ENCODE peak calls at places on chromosomes 5 and 9, in six cellular contexts. Y is cardiac muscle cell, D is right lobe of liver, X is tibial nerve, C is cardiac fibroblast, L is PC-9. U is an unnamed sample.

GRCh38 chr5:395156-395920 is 47.6 kb upstream of the EXOC3 start:
- DNase-seq in Y (no peak), L (peak), X (no peak), C (peak), D (no peak), U (no peak)

GRCh38 chr5:23303433-23303832 is 204.0 kb upstream of the PRDM9 start:
- DNase-seq in X (no peak), C (no peak), Y (no peak), L (no peak), D (no peak), U (no peak)

GRCh38 chr5:67221487-67222242 is 25.1 kb upstream of the CD180 start:
- DNase-seq in C (no peak), Y (peak), L (no peak), D (no peak), X (peak), U (no peak)

GRCh38 chr9:79489241-79490000 is 82.3 kb upstream of the TLE4 start:
- DNase-seq in C (peak), Y (no peak), L (no peak), X (peak), D (no peak), U (no peak)

GRCh38 chr5:145718956-145719355 is 116.2 kb downstream of the PRELID2 start:
- DNase-seq in Y (peak), D (no peak), L (no peak), C (peak), X (no peak), U (no peak)

GRCh38 chr5:95375591-95375990 is 15.6 kb upstream of the FAM81B start:
- DNase-seq in X (no peak), L (no peak), D (no peak), Y (no peak), C (no peak), U (no peak)

GRCh38 chr9:94812343-94812742 is 85.8 kb downstream of the AOPEP start:
- DNase-seq in D (no peak), X (no peak), L (peak), Y (no peak), C (peak), U (no peak)

GRCh38 chr9:31582561-31582960 is 801.9 kb upstream of the ACO1 start:
- DNase-seq in L (no peak), X (no peak), Y (no peak), D (no peak), C (no peak), U (no peak)

GRCh38 chr5:1021136-1021968 is 12.8 kb downstream of the NKD2 start:
- DNase-seq in D (peak), X (no peak), L (peak), C (no peak), Y (peak), U (no peak)

GRCh38 chr5:114838937-114839336 is 330.8 kb downstream of the TRIM36 start:
- DNase-seq in X (no peak), D (no peak), L (no peak), Y (no peak), C (no peak), U (no peak)

GRCh38 chr5:137398175-137398574 is 101.0 kb downstream of the SPOCK1 start:
- DNase-seq in L (no peak), X (no peak), D (no peak), C (no peak), Y (no peak), U (no peak)

GRCh38 chr9:129379181-129379836 is 201.2 kb upstream of the IER5L start:
- DNase-seq in Y (no peak), C (no peak), L (no peak), D (no peak), X (no peak), U (no peak)

GRCh38 chr5:59661306-59661705 is 232.2 kb downstream of the PDE4D start:
- DNase-seq in C (no peak), D (no peak), X (no peak), Y (no peak), L (no peak), U (no peak)

GRCh38 chr5:133899506-133899905 is 68.9 kb downstream of the C5orf15 start:
- DNase-seq in L (no peak), D (no peak), X (no peak), Y (no peak), C (no peak), U (no peak)

GRCh38 chr5:15008476-15008875 is 136.9 kb upstream of the ANKH start:
- DNase-seq in X (peak), Y (no peak), C (peak), D (peak), L (peak), U (peak)

GRCh38 chr5:108251350-108251749 is 130.5 kb downstream of the FBXL17 start:
- DNase-seq in Y (no peak), X (peak), C (peak), D (no peak), L (no peak), U (no peak)

GRCh38 chr5:13660072-13660471 is 284.4 kb downstream of the DNAH5 start:
- DNase-seq in Y (no peak), X (no peak), D (no peak), C (no peak), L (no peak), U (no peak)

DNA sequence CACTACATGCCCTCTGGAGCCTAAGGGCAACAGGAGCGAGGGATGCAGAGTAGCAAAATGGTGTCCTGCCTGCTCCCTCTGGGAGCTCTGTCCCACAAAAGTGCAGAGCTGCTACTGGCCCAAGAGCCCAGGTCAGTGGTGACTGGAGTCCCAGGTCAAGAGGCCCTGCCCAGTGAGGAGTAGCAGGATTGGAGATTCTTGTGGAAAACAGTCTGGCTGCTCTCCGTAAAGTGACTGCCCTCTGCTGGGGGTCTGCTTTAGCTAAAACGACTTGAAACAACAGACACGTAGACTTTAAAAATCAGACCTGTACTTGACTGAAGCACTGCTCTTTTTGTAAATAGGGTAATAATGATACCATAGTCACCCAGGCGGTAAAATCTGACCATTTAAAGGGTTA is 917.0 kb downstream of the MAT2B start:
- DNase-seq in X (no peak), D (no peak), Y (peak), C (peak), L (no peak), U (no peak)
- TF ChIP-seq CTCF in X (no peak), D (no peak), Y (peak), C (peak), L (peak), U (no peak)

DNA sequence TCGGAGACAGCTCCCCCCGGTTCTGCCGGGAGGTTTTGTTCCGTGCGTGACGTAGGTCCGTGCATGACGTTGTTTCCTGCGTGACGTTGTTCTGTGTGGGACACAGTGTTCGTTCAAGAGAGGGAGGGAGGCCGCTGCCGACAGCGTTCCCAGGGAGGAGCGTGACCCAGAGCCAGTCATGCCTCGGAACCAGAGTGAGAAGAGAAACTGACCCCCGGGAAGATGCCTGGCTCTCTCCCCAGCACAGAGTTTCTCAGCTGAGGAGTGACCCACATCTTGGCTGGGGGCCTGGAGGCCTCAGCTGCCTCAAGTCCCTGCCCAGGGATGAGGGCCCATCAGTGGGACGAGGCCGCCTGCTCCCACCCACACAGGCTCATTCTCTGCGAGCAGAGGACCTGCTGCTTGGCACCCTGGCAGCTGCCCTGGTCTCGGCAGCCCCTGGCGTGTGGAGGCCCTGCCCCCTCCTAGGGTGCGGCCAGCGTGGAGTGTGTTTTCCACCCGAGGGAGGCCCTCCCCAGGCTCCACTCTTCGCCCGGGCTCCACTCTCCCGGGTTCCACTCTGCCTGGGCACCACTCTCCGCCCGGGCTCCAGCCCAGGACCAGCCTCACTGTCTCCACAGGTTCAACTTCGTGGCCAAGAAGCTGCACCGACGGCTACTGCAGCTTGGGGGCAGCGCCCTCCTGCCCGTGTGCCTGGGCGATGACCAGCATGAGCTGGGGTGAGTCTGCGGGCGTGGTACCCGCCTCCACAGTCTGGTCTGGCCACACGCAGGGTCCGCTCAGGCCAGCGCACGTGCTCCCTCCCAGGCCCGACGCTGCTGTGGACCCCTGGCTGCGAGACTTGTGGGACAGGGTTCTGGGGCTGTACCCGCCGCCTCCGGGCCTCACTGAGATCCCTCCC is 7.9 kb downstream of the NDOR1 start:
- DNase-seq in Y (no peak), D (no peak), L (no peak), X (no peak), C (no peak), U (no peak)
- TF ChIP-seq CTCF in Y (no peak), D (no peak), L (peak), X (no peak), C (no peak), U (no peak)

GRCh38 chr5:150619359-150620230 is 20.9 kb upstream of the SYNPO start:
- DNase-seq in X (no peak), L (no peak), C (peak), D (peak), Y (no peak), U (no peak)

GRCh38 chr5:150618588-150619281 is 21.7 kb upstream of the SYNPO start:
- DNase-seq in D (no peak), Y (no peak), C (peak), X (no peak), L (no peak), U (no peak)

GRCh38 chr5:150616024-150616470 is 24.4 kb upstream of the SYNPO start:
- DNase-seq in C (peak), D (peak), L (peak), X (no peak), Y (no peak), U (no peak)

GRCh38 chr5:150616506-150616905 is 24.0 kb upstream of the SYNPO start:
- DNase-seq in X (no peak), Y (no peak), D (no peak), C (no peak), L (no peak), U (no peak)

GRCh38 chr5:150618188-150618587 is 22.3 kb upstream of the SYNPO start:
- DNase-seq in L (no peak), C (peak), X (no peak), D (no peak), Y (no peak), U (no peak)
- TF ChIP-seq CTCF in L (no peak), C (no peak), X (no peak), D (no peak), Y (no peak), U (no peak)

DNA sequence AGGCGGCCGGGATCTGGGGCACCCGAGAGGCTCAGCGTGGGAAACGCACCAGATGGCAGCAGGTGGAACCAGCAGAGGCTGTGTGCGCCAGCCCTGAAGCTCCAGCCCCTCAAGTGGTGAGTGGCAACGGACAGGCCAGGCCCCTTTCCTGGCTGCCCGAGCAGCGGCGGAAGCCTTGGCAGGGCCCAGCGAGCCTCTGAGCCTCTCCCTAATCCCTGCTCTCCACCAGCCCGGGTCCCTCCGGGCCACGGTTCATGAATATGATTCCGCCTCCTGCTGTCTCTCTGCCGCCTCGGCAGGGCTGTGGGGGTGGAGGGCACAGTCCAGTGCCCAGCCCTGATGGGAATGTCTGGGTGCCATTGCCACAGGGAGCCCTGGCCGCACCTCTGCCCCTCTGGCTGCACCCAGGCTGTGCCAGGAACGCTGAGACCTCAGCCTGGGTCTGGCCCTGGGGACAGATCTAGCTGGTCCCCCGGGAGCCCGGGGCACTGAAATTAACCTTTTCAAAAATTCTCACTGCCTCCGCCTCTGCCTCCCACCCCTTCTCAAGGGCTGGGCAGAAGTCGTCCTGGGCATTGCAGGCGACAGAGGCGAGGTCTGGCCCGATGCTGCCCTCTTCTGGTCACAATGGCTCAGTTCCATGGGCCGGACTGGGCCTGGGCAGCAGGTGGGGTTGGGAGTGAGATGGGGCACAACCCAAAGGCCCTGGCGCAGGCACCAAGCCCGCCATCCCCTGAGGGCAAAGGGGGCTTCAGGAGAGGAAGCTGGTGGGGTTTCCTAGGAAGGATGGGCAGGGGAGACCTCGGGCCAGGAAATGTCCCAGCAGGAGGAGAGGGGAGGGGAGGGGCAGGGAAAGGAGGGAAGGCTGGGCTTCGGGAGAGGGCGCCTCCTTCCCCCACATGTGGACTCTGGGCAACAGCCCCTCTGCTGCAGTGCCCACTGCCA is 20.3 kb downstream of the CCDC187 start:
- DNase-seq in Y (peak), X (peak), C (peak), D (peak), L (peak), U (no peak)
- TF ChIP-seq CTCF in Y (peak), X (peak), C (peak), D (peak), L (peak), U (peak)

GRCh38 chr5:178206166-178207101 is 2.1 kb downstream of the HNRNPAB start:
- DNase-seq in C (peak), Y (no peak), X (no peak), L (no peak), D (no peak), U (no peak)

GRCh38 chr5:178203670-178204204 is 596 bp upstream of the HNRNPAB start:
- DNase-seq in L (no peak), D (no peak), X (no peak), Y (no peak), C (no peak), U (no peak)

GRCh38 chr5:178204205-178205009 is at the start of gene HNRNPAB:
- DNase-seq in C (peak), X (peak), Y (peak), L (peak), D (peak), U (peak)

GRCh38 chr5:178205749-178206047 is 1.4 kb downstream of the HNRNPAB start:
- DNase-seq in C (no peak), L (no peak), X (no peak), Y (no peak), D (no peak), U (no peak)

GRCh38 chr5:178205010-178205748 is 846 bp downstream of the HNRNPAB start:
- DNase-seq in L (peak), C (peak), X (peak), Y (peak), D (peak), U (no peak)
- TF ChIP-seq CTCF in L (no peak), C (no peak), X (no peak), Y (no peak), D (no peak), U (no peak)

GRCh38 chr9:133715866-133716563 is 22.1 kb downstream of the SARDH start:
- DNase-seq in D (no peak), L (peak), Y (peak), X (no peak), C (peak), U (no peak)
- TF ChIP-seq CTCF in D (no peak), L (peak), Y (peak), X (peak), C (peak), U (no peak)